ENCODE peak calls at places on chromosomes 7 and 10, in six cellular contexts. One of them, this sample, is unnamed.

GRCh38 chr7:70056363-70056762 is 458.1 kb downstream of the AUTS2 start:
- DNase-seq in colonic mucosa: no peak
- DNase-seq in mesendoderm: peak
- DNase-seq in PC-9: no peak
- DNase-seq in T-helper 22 cell: no peak
- DNase-seq in KG1: no peak
- DNase-seq in this sample: no peak

GRCh38 chr7:34320926-34321609 is 336.9 kb upstream of the NPSR1 start:
- DNase-seq in PC-9: peak
- DNase-seq in mesendoderm: peak
- DNase-seq in T-helper 22 cell: no peak
- DNase-seq in colonic mucosa: peak
- DNase-seq in KG1: no peak
- DNase-seq in this sample: peak

GRCh38 chr7:27149817-27150567 is 2.4 kb downstream of the HOXA3 start:
- DNase-seq in mesendoderm: no peak
- DNase-seq in T-helper 22 cell: no peak
- DNase-seq in colonic mucosa: peak
- DNase-seq in PC-9: no peak
- DNase-seq in KG1: no peak
- DNase-seq in this sample: no peak

GRCh38 chr10:130885021-130885655 is 426.4 kb downstream of the TCERG1L start:
- DNase-seq in mesendoderm: no peak
- DNase-seq in colonic mucosa: no peak
- DNase-seq in PC-9: no peak
- DNase-seq in KG1: no peak
- DNase-seq in T-helper 22 cell: no peak
- DNase-seq in this sample: no peak

GRCh38 chr10:103278862-103279298 is 1.9 kb downstream of the INA start:
- DNase-seq in T-helper 22 cell: no peak
- DNase-seq in mesendoderm: peak
- DNase-seq in colonic mucosa: peak
- DNase-seq in PC-9: peak
- DNase-seq in KG1: peak
- DNase-seq in this sample: peak

GRCh38 chr10:110649652-110650264 is 5.6 kb downstream of the RBM20 start:
- DNase-seq in colonic mucosa: no peak
- DNase-seq in KG1: peak
- DNase-seq in PC-9: no peak
- DNase-seq in mesendoderm: no peak
- DNase-seq in T-helper 22 cell: no peak
- DNase-seq in this sample: no peak

GRCh38 chr10:15461353-15462108 is 90.4 kb upstream of the FAM171A1 start:
- DNase-seq in mesendoderm: no peak
- DNase-seq in colonic mucosa: peak
- DNase-seq in T-helper 22 cell: no peak
- DNase-seq in PC-9: no peak
- DNase-seq in KG1: no peak
- DNase-seq in this sample: peak

GRCh38 chr10:18533921-18534320 is 117.5 kb downstream of the NSUN6 start:
- DNase-seq in mesendoderm: no peak
- DNase-seq in KG1: no peak
- DNase-seq in T-helper 22 cell: no peak
- DNase-seq in colonic mucosa: no peak
- DNase-seq in PC-9: no peak
- DNase-seq in this sample: no peak

GRCh38 chr7:10889266-10889898 is 84.3 kb upstream of the PHF14 start:
- DNase-seq in PC-9: peak
- DNase-seq in mesendoderm: peak
- DNase-seq in KG1: peak
- DNase-seq in colonic mucosa: peak
- DNase-seq in T-helper 22 cell: no peak
- DNase-seq in this sample: peak

This sample was measured in NCI-H82.